ENCODE peak calls at places on chromosome 17, in ten cellular contexts. G is neural progenitor cell; V is fibroblast of lung; Q is naive thymus-derived CD4-positive, alpha-beta T cell; B is SJCRH30; A is adrenal gland; F is heart left ventricle; P is PC-9; R is keratinocyte; D is psoas muscle. H is an unnamed sample.

GRCh38 chr17:76357597-76358158 is 4.0 kb upstream of the PRPSAP1 start:
- DNase-seq in F (no peak), P (no peak), G (no peak), A (no peak), B (no peak), V (no peak), Q (no peak), R (no peak), D (no peak), H (no peak)

GRCh38 chr17:37643829-37644228 is 583 bp upstream of the DDX52 start:
- DNase-seq in V (no peak), F (no peak), A (peak; percentile 17), P (peak; percentile 6), G (peak; percentile 3), Q (no peak), D (no peak), B (peak; percentile 22), R (no peak), H (no peak)

GRCh38 chr17:7445011-7445927 is at the start of gene CHRNB1:
- DNase-seq in P (peak; percentile 94), G (peak; percentile 96), B (peak; percentile 88), V (peak; percentile 20), A (peak; percentile 96), Q (no peak), F (peak; percentile 89), R (no peak), D (peak; percentile 93), H (peak; percentile 98)

GRCh38 chr17:34713687-34714086 is 134.3 kb downstream of the TMEM132E start:
- DNase-seq in B (no peak), R (no peak), P (no peak), G (no peak), Q (no peak), F (no peak), D (no peak), A (no peak), V (no peak), H (no peak)

GRCh38 chr17:81676906-81677305 is 6.7 kb downstream of the ARL16 start:
- DNase-seq in G (no peak), Q (no peak), V (no peak), P (no peak), A (no peak), R (no peak), F (no peak), B (no peak), D (no peak), H (peak; percentile 45)

GRCh38 chr17:7897773-7898172 is 9.2 kb downstream of the CHD3 start:
- DNase-seq in D (no peak), P (no peak), V (peak; percentile 82), R (no peak), B (no peak), Q (no peak), A (peak; percentile 57), G (no peak), F (no peak), H (no peak)

GRCh38 chr17:35514561-35514960 is 22.9 kb downstream of the SLFN12L start:
- DNase-seq in B (no peak), Q (no peak), A (no peak), V (peak; percentile 11), F (no peak), D (no peak), P (no peak), G (no peak), R (no peak), H (no peak)

GRCh38 chr17:82647593-82648164 is 565 bp downstream of the WDR45B start:
- DNase-seq in F (no peak), A (peak; percentile 50), R (no peak), G (peak; percentile 54), P (peak; percentile 23), V (no peak), B (peak; percentile 65), D (peak; percentile 53), Q (peak; percentile 18), H (peak; percentile 91)

GRCh38 chr17:63405741-63406261 is 40.3 kb downstream of the CYB561 start:
- DNase-seq in R (peak; percentile 81), D (no peak), Q (no peak), B (peak; percentile 64), F (no peak), P (no peak), A (no peak), G (peak; percentile 75), V (peak; percentile 88), H (no peak)

GRCh38 chr17:45229681-45230409 is 8.2 kb downstream of the FMNL1 start:
- DNase-seq in B (peak; percentile 30), A (no peak), V (no peak), R (no peak), F (peak; percentile 71), G (no peak), Q (no peak), D (peak; percentile 45), P (no peak), H (peak; percentile 70)

GRCh38 chr17:81400154-81400938 is 5.1 kb downstream of the BAHCC1 start:
- DNase-seq in R (no peak), V (peak; percentile 69), B (peak; percentile 57), Q (no peak), P (peak; percentile 56), A (no peak), G (peak; percentile 95), D (peak; percentile 56), F (no peak), H (peak; percentile 88)

GRCh38 chr17:75321506-75321905 is 32.3 kb upstream of the SLC25A19 start:
- DNase-seq in Q (no peak), R (no peak), D (no peak), A (no peak), B (no peak), V (no peak), P (no peak), F (no peak), G (no peak), H (no peak)

GRCh38 chr17:10171057-10171456 is 27.3 kb downstream of the GAS7 start:
- DNase-seq in A (no peak), R (no peak), D (peak; percentile 63), Q (no peak), B (no peak), P (no peak), V (no peak), F (no peak), G (no peak), H (no peak)

GRCh38 chr17:44827863-44828262 is 2.2 kb downstream of the GJC1 start:
- DNase-seq in P (no peak), A (no peak), B (no peak), Q (no peak), G (no peak), R (no peak), D (no peak), F (no peak), V (no peak), H (no peak)

GRCh38 chr17:8586766-8587165 is 43.8 kb downstream of the MYH10 start:
- DNase-seq in D (no peak), F (no peak), Q (no peak), R (no peak), A (no peak), P (no peak), B (peak; percentile 1), V (no peak), G (no peak), H (no peak)

GRCh38 chr17:33318241-33318640 is 25.1 kb upstream of the ASIC2 start:
- DNase-seq in Q (no peak), D (no peak), G (peak; percentile 17), B (no peak), A (no peak), F (no peak), V (no peak), R (no peak), P (no peak), H (no peak)

GRCh38 chr17:7229504-7229903 is 4.8 kb downstream of the DVL2 start:
- DNase-seq in A (no peak), B (no peak), Q (no peak), G (no peak), F (no peak), P (no peak), R (no peak), D (peak; percentile 9), V (no peak), H (no peak)

GRCh38 chr17:78974635-78975591 is 4.8 kb downstream of the LGALS3BP start:
- DNase-seq in B (peak; percentile 78), F (no peak), G (no peak), Q (no peak), D (peak; percentile 80), P (no peak), R (no peak), V (peak; percentile 92), A (peak; percentile 80), H (peak; percentile 64)

GRCh38 chr17:55219939-55220338 is 44.8 kb upstream of the HLF start:
- DNase-seq in B (no peak), Q (no peak), F (no peak), P (no peak), D (no peak), R (no peak), G (no peak), V (peak; percentile 36), A (no peak), H (no peak)

GRCh38 chr17:57264776-57265175 is 8.5 kb downstream of the MSI2 start:
- DNase-seq in F (no peak), R (no peak), V (no peak), P (no peak), Q (no peak), B (no peak), A (peak; percentile 89), D (no peak), G (no peak), H (no peak)

GRCh38 chr17:71192848-71193247 is 928.0 kb upstream of the SOX9 start:
- DNase-seq in F (no peak), A (no peak), G (no peak), Q (no peak), V (peak; percentile 72), B (no peak), D (no peak), R (no peak), P (no peak), H (no peak)
- H3K4me3 ChIP-seq in F (no peak overlapping the region), A (no peak overlapping the region), G (no peak overlapping the region), Q (no peak overlapping the region), V (no peak overlapping the region), B (no peak overlapping the region), D (no peak overlapping the region), R (no peak overlapping the region), P (no peak overlapping the region), H (no peak overlapping the region)

GRCh38 chr17:41532947-41533570 is 5.0 kb upstream of the KRT19 start:
- DNase-seq in F (peak; percentile 3), R (no peak), V (no peak), A (no peak), D (no peak), Q (no peak), B (no peak), G (no peak), P (no peak), H (no peak)
- H3K27me3 ChIP-seq in F (peaks cover 67% of the 10 kb centered on the region), R (peaks cover 6% of the 10 kb centered on the region), V (no peaks in the 10 kb centered on the region), A (peaks cover 8% of the 10 kb centered on the region), D (peaks cover 13% of the 10 kb centered on the region), Q (peaks cover 9% of the 10 kb centered on the region), B (no peaks in the 10 kb centered on the region), G (no peaks in the 10 kb centered on the region), P (no peaks in the 10 kb centered on the region), H (peaks cover 2% of the 10 kb centered on the region)

GRCh38 chr17:29219378-29220047 is 27.1 kb upstream of the CRYBA1 start:
- DNase-seq in G (peak; percentile 92), V (peak; percentile 89), R (no peak), Q (peak; percentile 46), A (peak; percentile 83), F (peak; percentile 72), B (peak; percentile 98), D (peak; percentile 69), P (peak; percentile 80), H (peak; percentile 89)

GRCh38 chr17:29225388-29225787 is 21.3 kb upstream of the CRYBA1 start:
- DNase-seq in R (no peak), D (no peak), A (no peak), Q (no peak), P (no peak), G (no peak), F (no peak), B (no peak), V (no peak), H (no peak)
- H3K4me3 ChIP-seq in R (no peak overlapping the region), D (no peak overlapping the region), A (no peak overlapping the region), Q (no peak overlapping the region), P (no peak overlapping the region), G (no peak overlapping the region), F (no peak overlapping the region), B (no peak overlapping the region), V (no peak overlapping the region), H (no peak overlapping the region)

GRCh38 chr17:43454888-43455287 is 28.9 kb upstream of the DHX8 start:
- DNase-seq in F (no peak), P (no peak), A (no peak), D (no peak), R (no peak), B (no peak), V (no peak), G (no peak), Q (no peak), H (no peak)
- H3K27me3 ChIP-seq in F (no peaks in the 10 kb centered on the region), P (no peaks in the 10 kb centered on the region), A (no peaks in the 10 kb centered on the region), D (peaks cover 3% of the 10 kb centered on the region), R (no peaks in the 10 kb centered on the region), B (no peaks in the 10 kb centered on the region), V (no peaks in the 10 kb centered on the region), G (no peaks in the 10 kb centered on the region), Q (no peaks in the 10 kb centered on the region), H (no peaks in the 10 kb centered on the region)

H was measured in H7.